ENCODE peak calls at places on chromosomes 5 and 9, in ten cellular contexts. One of them, this sample, is unnamed.
A peak's percentile ranks its signal among the peaks of the same experiment; 100 is the strongest.

GRCh38 chr9:19787672-19788071 is 1.2 kb downstream of the SLC24A2 start:
- DNase-seq in MM.1S: no peak
- DNase-seq in astrocyte: no peak
- DNase-seq in H1: no peak
- DNase-seq in IMR-90: no peak
- DNase-seq in K562: no peak
- DNase-seq in HCT116: no peak
- DNase-seq in PC-3: no peak
- DNase-seq in neural progenitor cell: no peak
- DNase-seq in fibroblast of lung: no peak
- DNase-seq in this sample: no peak

GRCh38 chr9:130932220-130933069 is 6.6 kb downstream of the FIBCD1 start:
- DNase-seq in H1: no peak
- DNase-seq in astrocyte: no peak
- DNase-seq in HCT116: no peak
- DNase-seq in PC-3: peak; percentile 48
- DNase-seq in neural progenitor cell: peak; percentile 59
- DNase-seq in MM.1S: no peak
- DNase-seq in K562: peak; percentile 89
- DNase-seq in fibroblast of lung: no peak
- DNase-seq in IMR-90: peak; percentile 75
- DNase-seq in this sample: no peak

GRCh38 chr5:14410068-14410941 is 171.3 kb upstream of the OTULINL start:
- DNase-seq in astrocyte: no peak
- DNase-seq in HCT116: no peak
- DNase-seq in MM.1S: no peak
- DNase-seq in fibroblast of lung: peak; percentile 9
- DNase-seq in neural progenitor cell: no peak
- DNase-seq in PC-3: no peak
- DNase-seq in K562: no peak
- DNase-seq in H1: no peak
- DNase-seq in IMR-90: no peak
- DNase-seq in this sample: no peak

GRCh38 chr5:138733509-138733908 is 19.7 kb upstream of the CTNNA1 start:
- DNase-seq in H1: no peak
- DNase-seq in neural progenitor cell: no peak
- DNase-seq in fibroblast of lung: no peak
- DNase-seq in MM.1S: no peak
- DNase-seq in K562: no peak
- DNase-seq in IMR-90: no peak
- DNase-seq in PC-3: no peak
- DNase-seq in HCT116: no peak
- DNase-seq in astrocyte: no peak
- DNase-seq in this sample: no peak

GRCh38 chr5:98827161-98827560 is 53.7 kb downstream of the RGMB start:
- DNase-seq in IMR-90: peak; percentile 62
- DNase-seq in HCT116: peak; percentile 45
- DNase-seq in MM.1S: peak; percentile 15
- DNase-seq in neural progenitor cell: peak; percentile 53
- DNase-seq in K562: peak; percentile 35
- DNase-seq in H1: no peak
- DNase-seq in fibroblast of lung: peak; percentile 42
- DNase-seq in PC-3: peak; percentile 80
- DNase-seq in astrocyte: peak; percentile 27
- DNase-seq in this sample: no peak

GRCh38 chr5:135471726-135472125 is 19.6 kb upstream of the TIFAB start:
- DNase-seq in PC-3: no peak
- DNase-seq in fibroblast of lung: no peak
- DNase-seq in HCT116: no peak
- DNase-seq in neural progenitor cell: no peak
- DNase-seq in MM.1S: no peak
- DNase-seq in H1: no peak
- DNase-seq in IMR-90: no peak
- DNase-seq in astrocyte: no peak
- DNase-seq in K562: no peak
- DNase-seq in this sample: no peak

GRCh38 chr9:97615439-97616072 is 17.6 kb downstream of the TSTD2 start:
- DNase-seq in H1: no peak
- DNase-seq in fibroblast of lung: peak; percentile 49
- DNase-seq in neural progenitor cell: peak; percentile 72
- DNase-seq in HCT116: peak; percentile 29
- DNase-seq in MM.1S: peak; percentile 76
- DNase-seq in K562: peak; percentile 71
- DNase-seq in IMR-90: peak; percentile 54
- DNase-seq in astrocyte: peak; percentile 26
- DNase-seq in PC-3: peak; percentile 72
- DNase-seq in this sample: no peak

GRCh38 chr5:145887976-145888574 is 15.3 kb upstream of the GRXCR2 start:
- DNase-seq in K562: peak; percentile 46
- DNase-seq in H1: peak; percentile 21
- DNase-seq in neural progenitor cell: peak; percentile 81
- DNase-seq in fibroblast of lung: peak; percentile 53
- DNase-seq in astrocyte: peak; percentile 37
- DNase-seq in MM.1S: no peak
- DNase-seq in PC-3: peak; percentile 68
- DNase-seq in HCT116: peak; percentile 60
- DNase-seq in IMR-90: peak; percentile 62
- DNase-seq in this sample: peak; percentile 9

GRCh38 chr5:123421773-123422172 is 1.4 kb downstream of the CEP120 start:
- DNase-seq in HCT116: no peak
- DNase-seq in neural progenitor cell: no peak
- DNase-seq in IMR-90: no peak
- DNase-seq in fibroblast of lung: no peak
- DNase-seq in MM.1S: no peak
- DNase-seq in PC-3: no peak
- DNase-seq in astrocyte: no peak
- DNase-seq in K562: no peak
- DNase-seq in H1: no peak
- DNase-seq in this sample: no peak

GRCh38 chr5:123425444-123425843 is 2.2 kb upstream of the CEP120 start:
- DNase-seq in IMR-90: no peak
- DNase-seq in fibroblast of lung: no peak
- DNase-seq in MM.1S: no peak
- DNase-seq in neural progenitor cell: no peak
- DNase-seq in PC-3: no peak
- DNase-seq in HCT116: no peak
- DNase-seq in K562: no peak
- DNase-seq in H1: no peak
- DNase-seq in astrocyte: no peak
- DNase-seq in this sample: no peak

GRCh38 chr5:123422433-123423277 is 548 bp downstream of the CEP120 start:
- DNase-seq in H1: no peak
- DNase-seq in fibroblast of lung: peak; percentile 41
- DNase-seq in IMR-90: peak; percentile 40
- DNase-seq in HCT116: no peak
- DNase-seq in PC-3: peak; percentile 27
- DNase-seq in neural progenitor cell: peak; percentile 46
- DNase-seq in K562: peak; percentile 24
- DNase-seq in astrocyte: peak; percentile 25
- DNase-seq in MM.1S: peak; percentile 35
- DNase-seq in this sample: no peak

GRCh38 chr5:123428521-123429220 is 5.5 kb upstream of the CEP120 start:
- DNase-seq in H1: no peak
- DNase-seq in K562: no peak
- DNase-seq in MM.1S: no peak
- DNase-seq in PC-3: no peak
- DNase-seq in HCT116: no peak
- DNase-seq in fibroblast of lung: no peak
- DNase-seq in astrocyte: no peak
- DNase-seq in neural progenitor cell: no peak
- DNase-seq in IMR-90: no peak
- DNase-seq in this sample: no peak

DNA sequence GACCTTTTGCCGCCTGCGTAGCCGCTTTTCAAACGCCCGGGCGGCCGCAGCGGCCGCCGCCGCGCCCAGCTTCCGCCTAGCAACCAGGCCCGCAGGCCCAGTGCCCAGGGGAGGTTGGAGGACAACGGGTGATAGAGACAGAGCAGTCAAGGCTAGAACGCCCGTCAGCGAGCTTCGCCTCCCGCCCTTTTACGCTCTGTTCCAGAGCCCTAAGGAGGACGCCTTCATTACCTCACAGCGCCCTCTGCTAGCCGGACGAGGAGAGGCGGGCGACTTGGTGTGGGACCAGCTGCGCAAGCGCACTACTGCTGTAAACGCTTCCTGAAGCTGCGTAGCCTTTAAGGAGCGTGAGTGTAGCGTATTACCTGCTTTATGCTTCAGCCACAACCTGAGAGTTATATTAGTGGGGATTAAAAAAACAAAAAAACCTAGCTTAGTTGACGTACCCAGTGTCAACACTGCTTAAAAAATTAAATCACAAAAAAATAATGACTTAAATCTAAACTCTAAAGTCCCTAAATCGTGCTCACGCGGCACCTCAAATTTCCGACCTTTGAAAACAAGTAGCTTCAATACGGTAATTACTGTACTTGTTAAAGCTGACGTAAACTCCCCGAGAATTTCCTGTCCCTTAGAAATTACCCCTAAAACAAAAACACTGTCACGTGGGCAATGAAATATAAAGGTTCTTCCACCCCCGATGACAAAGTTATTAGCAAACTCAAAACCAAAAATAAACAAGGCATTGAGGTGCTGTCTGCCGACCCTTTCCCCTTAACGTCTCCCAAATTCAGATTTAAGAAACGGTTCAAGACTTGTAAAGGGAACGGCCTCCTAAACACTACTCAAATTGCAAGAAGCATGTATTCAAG is at the start of gene CEP120:
- DNase-seq in H1: peak; percentile 97
- DNase-seq in MM.1S: peak; percentile 99
- DNase-seq in K562: peak; percentile 96
- DNase-seq in neural progenitor cell: peak; percentile 100
- DNase-seq in HCT116: peak; percentile 99
- DNase-seq in PC-3: peak; percentile 99
- DNase-seq in fibroblast of lung: peak; percentile 99
- DNase-seq in astrocyte: peak; percentile 97
- DNase-seq in IMR-90: peak; percentile 99
- DNase-seq in this sample: peak; percentile 90
- TF ChIP-seq CTCF in H1: peak; percentile 70
- TF ChIP-seq CTCF in MM.1S: peak; percentile 90
- TF ChIP-seq CTCF in K562: peak; percentile 97
- TF ChIP-seq CTCF in neural progenitor cell: peak; percentile 83
- TF ChIP-seq CTCF in HCT116: peak; percentile 71
- TF ChIP-seq CTCF in PC-3: peak; percentile 83
- TF ChIP-seq CTCF in fibroblast of lung: peak; percentile 77
- TF ChIP-seq CTCF in astrocyte: peak; percentile 75
- TF ChIP-seq CTCF in IMR-90: peak; percentile 94
- TF ChIP-seq CTCF in this sample: peak; percentile 87

GRCh38 chr5:18264126-18264882 is 630.0 kb downstream of the TAF11L14 start:
- DNase-seq in K562: no peak
- DNase-seq in neural progenitor cell: no peak
- DNase-seq in MM.1S: peak; percentile 74
- DNase-seq in IMR-90: no peak
- DNase-seq in PC-3: no peak
- DNase-seq in astrocyte: no peak
- DNase-seq in HCT116: no peak
- DNase-seq in H1: no peak
- DNase-seq in fibroblast of lung: no peak
- DNase-seq in this sample: no peak
- H4K20me1 ChIP-seq in K562: no peaks in the 10 kb centered on the region
- H4K20me1 ChIP-seq in neural progenitor cell: no peaks in the 10 kb centered on the region
- H4K20me1 ChIP-seq in MM.1S: no peaks in the 10 kb centered on the region
- H4K20me1 ChIP-seq in IMR-90: no peaks in the 10 kb centered on the region
- H4K20me1 ChIP-seq in PC-3: no peaks in the 10 kb centered on the region
- H4K20me1 ChIP-seq in astrocyte: no peaks in the 10 kb centered on the region
- H4K20me1 ChIP-seq in HCT116: no peaks in the 10 kb centered on the region
- H4K20me1 ChIP-seq in H1: no peaks in the 10 kb centered on the region
- H4K20me1 ChIP-seq in fibroblast of lung: no peaks in the 10 kb centered on the region
- H4K20me1 ChIP-seq in this sample: no peaks in the 10 kb centered on the region

GRCh38 chr5:141343953-141344463 is 379 bp downstream of the PCDHGA3 start:
- DNase-seq in astrocyte: no peak
- DNase-seq in MM.1S: no peak
- DNase-seq in IMR-90: no peak
- DNase-seq in H1: no peak
- DNase-seq in fibroblast of lung: no peak
- DNase-seq in PC-3: no peak
- DNase-seq in neural progenitor cell: no peak
- DNase-seq in K562: peak; percentile 20
- DNase-seq in HCT116: no peak
- DNase-seq in this sample: no peak

GRCh38 chr5:141338538-141339306 is at the start of gene PCDHGA2:
- DNase-seq in neural progenitor cell: peak; percentile 54
- DNase-seq in IMR-90: peak; percentile 66
- DNase-seq in HCT116: no peak
- DNase-seq in PC-3: peak; percentile 12
- DNase-seq in fibroblast of lung: peak; percentile 48
- DNase-seq in MM.1S: peak; percentile 37
- DNase-seq in astrocyte: peak; percentile 28
- DNase-seq in K562: peak; percentile 63
- DNase-seq in H1: no peak
- DNase-seq in this sample: no peak

GRCh38 chr5:141342773-141343172 is 856 bp upstream of the PCDHGA3 start:
- DNase-seq in MM.1S: no peak
- DNase-seq in IMR-90: no peak
- DNase-seq in H1: no peak
- DNase-seq in HCT116: no peak
- DNase-seq in K562: no peak
- DNase-seq in PC-3: no peak
- DNase-seq in neural progenitor cell: no peak
- DNase-seq in fibroblast of lung: no peak
- DNase-seq in astrocyte: no peak
- DNase-seq in this sample: no peak

GRCh38 chr5:141345327-141345726 is 1.7 kb downstream of the PCDHGA3 start:
- DNase-seq in fibroblast of lung: no peak
- DNase-seq in neural progenitor cell: no peak
- DNase-seq in MM.1S: no peak
- DNase-seq in IMR-90: no peak
- DNase-seq in K562: no peak
- DNase-seq in PC-3: no peak
- DNase-seq in astrocyte: no peak
- DNase-seq in H1: no peak
- DNase-seq in HCT116: no peak
- DNase-seq in this sample: no peak

DNA sequence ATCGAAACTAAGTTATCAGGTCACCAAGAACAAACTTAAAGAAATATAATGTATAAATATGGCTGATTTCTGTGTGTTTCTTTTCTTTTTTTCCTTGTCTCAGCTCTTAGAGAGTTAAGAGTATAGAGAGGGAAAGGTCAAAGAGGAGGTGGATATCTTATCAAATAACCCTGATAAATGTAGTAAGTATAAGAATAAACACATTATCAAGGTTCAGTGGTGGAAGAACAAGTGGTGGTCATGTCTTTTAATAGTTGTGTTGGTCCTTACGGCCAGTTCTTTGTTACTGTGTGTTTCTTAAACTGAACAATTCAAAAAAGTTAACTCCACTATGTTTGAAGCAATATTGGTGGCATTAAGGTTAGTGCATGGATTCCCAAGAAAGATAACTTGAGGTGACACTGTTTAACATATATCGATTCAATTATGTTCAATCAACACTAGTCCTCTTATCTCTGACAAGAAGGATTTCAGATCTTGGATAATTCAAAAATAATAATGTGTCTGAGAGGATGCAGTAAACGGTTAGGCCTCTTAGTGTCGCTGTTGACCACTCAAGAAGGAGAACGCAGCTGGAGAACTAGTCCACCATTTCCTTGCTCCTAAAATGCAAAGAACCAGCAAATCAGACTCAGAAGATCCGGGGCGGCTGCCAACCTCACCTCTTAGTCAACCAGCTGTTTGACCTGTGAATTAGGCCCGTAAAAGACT is at the start of gene PCDHGA3:
- DNase-seq in K562: peak; percentile 51
- DNase-seq in fibroblast of lung: peak; percentile 65
- DNase-seq in IMR-90: peak; percentile 71
- DNase-seq in H1: no peak
- DNase-seq in MM.1S: peak; percentile 38
- DNase-seq in PC-3: no peak
- DNase-seq in HCT116: no peak
- DNase-seq in neural progenitor cell: no peak
- DNase-seq in astrocyte: peak; percentile 55
- DNase-seq in this sample: no peak
- H3K4me3 ChIP-seq in K562: peak within 1 kb of the TSS; percentile 40
- H3K4me3 ChIP-seq in fibroblast of lung: peak within 1 kb of the TSS; percentile 54
- H3K4me3 ChIP-seq in IMR-90: peak within 1 kb of the TSS; percentile 48
- H3K4me3 ChIP-seq in H1: no peak within 1 kb of the TSS
- H3K4me3 ChIP-seq in MM.1S: no peak within 1 kb of the TSS
- H3K4me3 ChIP-seq in PC-3: no peak within 1 kb of the TSS
- H3K4me3 ChIP-seq in HCT116: no peak within 1 kb of the TSS
- H3K4me3 ChIP-seq in neural progenitor cell: no peak within 1 kb of the TSS
- H3K4me3 ChIP-seq in astrocyte: peak within 1 kb of the TSS; percentile 54
- H3K4me3 ChIP-seq in this sample: no peak within 1 kb of the TSS

DNA sequence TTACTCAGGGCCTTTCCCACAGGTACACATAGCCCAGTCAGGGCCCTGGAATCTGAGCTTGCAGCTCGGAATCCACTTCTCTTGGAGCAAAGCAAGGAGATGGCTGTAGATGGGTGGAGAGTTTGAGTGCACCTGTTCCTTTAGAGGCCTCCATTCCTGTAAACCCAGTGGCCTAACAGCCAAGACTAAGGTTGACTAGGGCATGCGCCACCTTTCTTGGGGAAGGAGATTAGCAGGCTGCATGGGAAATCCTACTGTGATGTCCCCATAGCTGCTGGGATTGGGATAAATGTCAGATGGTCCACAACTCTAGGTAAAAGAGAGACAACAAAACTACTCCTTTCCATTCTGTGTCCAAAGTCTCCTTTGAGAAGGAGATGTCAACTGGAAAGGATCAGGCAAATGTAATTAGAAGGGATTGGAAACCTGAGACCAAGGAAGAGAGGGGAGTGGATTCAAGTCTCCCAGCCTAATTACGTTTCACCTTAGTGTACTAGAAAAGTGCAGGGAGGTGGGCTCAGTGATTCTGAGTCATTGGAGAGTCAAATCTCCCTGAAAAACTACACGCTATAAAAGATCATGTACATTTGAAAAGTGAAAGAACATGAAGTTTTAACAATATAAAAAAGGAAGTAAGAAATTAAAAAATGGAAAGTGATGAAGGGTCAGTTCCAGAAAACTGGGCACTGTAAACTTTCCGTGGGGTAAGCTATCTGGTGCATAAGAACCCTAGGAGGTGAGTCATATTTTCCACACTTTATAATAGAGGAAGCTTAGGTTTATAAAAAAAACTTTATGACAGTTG is 104.2 kb downstream of the SEC61B start:
- DNase-seq in neural progenitor cell: peak; percentile 51
- DNase-seq in K562: peak; percentile 13
- DNase-seq in fibroblast of lung: peak; percentile 22
- DNase-seq in H1: no peak
- DNase-seq in MM.1S: no peak
- DNase-seq in PC-3: peak; percentile 13
- DNase-seq in astrocyte: peak; percentile 2
- DNase-seq in HCT116: no peak
- DNase-seq in IMR-90: peak; percentile 28
- DNase-seq in this sample: no peak
- TF ChIP-seq CTCF in neural progenitor cell: peak; percentile 26
- TF ChIP-seq CTCF in K562: peak; percentile 41
- TF ChIP-seq CTCF in fibroblast of lung: no peak
- TF ChIP-seq CTCF in H1: peak; percentile 25
- TF ChIP-seq CTCF in MM.1S: no peak
- TF ChIP-seq CTCF in PC-3: no peak
- TF ChIP-seq CTCF in astrocyte: no peak
- TF ChIP-seq CTCF in HCT116: no peak
- TF ChIP-seq CTCF in IMR-90: no peak
- TF ChIP-seq CTCF in this sample: no peak

This sample was measured in keratinocyte.